ENCODE peak calls at places on chromosomes 12 and 14, in ten cellular contexts. R is CD4-positive, CD25-positive, alpha-beta regulatory T cell; X is NCI-H1694; K is amygdala; D is stimulated activated CD4-positive, alpha-beta T cell treated with anti-CD3 and anti-CD28 coated beads, TNF-alpha, amount 100 ng/mL, for 1 hour; M is erythroblast; O is cardiac fibroblast; V is right cardiac atrium; S is NCI-H2029 treated with DMSO at 0.1 percent for 48 hours; J is Kasumi-1. N is an unnamed sample.

GRCh38 chr14:34023824-34024767 is 73.2 kb upstream of the EGLN3 start:
- DNase-seq in J (no peak), O (no peak), M (no peak), V (no peak), R (no peak), K (no peak), S (no peak), X (no peak), D (no peak), N (no peak)

GRCh38 chr14:69153848-69154208 is 909 bp upstream of the DCAF5 start:
- DNase-seq in O (peak), S (no peak), V (peak), R (peak), M (peak), J (peak), D (no peak), X (no peak), K (peak), N (no peak)

GRCh38 chr12:19850341-19851065 is 411.2 kb downstream of the AEBP2 start:
- DNase-seq in R (no peak), D (no peak), V (no peak), K (no peak), X (no peak), S (no peak), M (no peak), J (no peak), O (peak), N (peak)

GRCh38 chr14:65483647-65484046 is 71.1 kb downstream of the FUT8 start:
- DNase-seq in J (no peak), K (no peak), O (no peak), M (peak), R (no peak), D (no peak), X (no peak), V (no peak), S (no peak), N (no peak)

GRCh38 chr14:77026930-77027537 is 1.5 kb downstream of the IRF2BPL start:
- DNase-seq in R (peak), X (peak), K (peak), M (peak), J (no peak), V (peak), S (no peak), O (peak), D (no peak), N (peak)

GRCh38 chr12:857611-858010 is 91.9 kb downstream of the RAD52 start:
- DNase-seq in X (no peak), V (no peak), S (no peak), R (no peak), J (no peak), K (no peak), M (peak), O (peak), D (no peak), N (peak)

GRCh38 chr12:13534645-13535398 is 338.3 kb downstream of the EMP1 start:
- DNase-seq in R (peak), V (peak), K (peak), D (no peak), J (peak), M (peak), S (peak), X (peak), O (peak), N (peak)

GRCh38 chr12:11753151-11753501 is 103.7 kb downstream of the ETV6 start:
- DNase-seq in V (no peak), D (no peak), K (no peak), R (no peak), O (no peak), J (no peak), M (no peak), X (no peak), S (peak), N (no peak)

GRCh38 chr12:107027304-107028053 is 40.5 kb upstream of the MTERF2 start:
- DNase-seq in R (peak), O (peak), X (no peak), D (no peak), M (peak), V (no peak), J (no peak), S (peak), K (no peak), N (peak)

GRCh38 chr12:6735448-6736191 is 11.8 kb downstream of the COPS7A start:
- DNase-seq in R (peak), V (peak), S (no peak), J (no peak), M (peak), O (peak), X (peak), K (peak), D (no peak), N (peak)

GRCh38 chr14:104343690-104344640 is 205.6 kb downstream of the KIF26A start:
- DNase-seq in S (no peak), M (no peak), R (no peak), D (no peak), X (no peak), J (no peak), V (peak), O (no peak), K (no peak), N (no peak)

GRCh38 chr12:64672925-64673409 is 62.7 kb downstream of the RASSF3 start:
- DNase-seq in J (peak), M (peak), X (peak), K (no peak), R (no peak), V (peak), D (no peak), S (peak), O (peak), N (peak)

GRCh38 chr12:116324684-116325664 is 47.5 kb upstream of the MED13L start:
- DNase-seq in V (no peak), J (peak), R (peak), O (no peak), D (no peak), K (no peak), X (no peak), M (no peak), S (no peak), N (no peak)

GRCh38 chr12:42568952-42569916 is 20.3 kb downstream of the PRICKLE1 start:
- DNase-seq in S (peak), X (peak), R (no peak), D (no peak), O (peak), M (peak), V (no peak), K (no peak), J (peak), N (peak)

GRCh38 chr12:119693006-119693405 is 25.1 kb downstream of the PRKAB1 start:
- DNase-seq in X (no peak), D (no peak), K (no peak), J (no peak), R (no peak), O (peak), S (peak), V (no peak), M (no peak), N (peak)

GRCh38 chr14:36941783-36942521 is 230.5 kb downstream of the SLC25A21 start:
- DNase-seq in D (no peak), X (peak), S (peak), M (peak), V (peak), R (peak), J (peak), K (peak), O (peak), N (peak)

GRCh38 chr12:52585951-52586350 is 12.3 kb upstream of the KRT74 start:
- DNase-seq in D (peak), S (no peak), J (no peak), O (no peak), X (peak), R (peak), K (no peak), V (no peak), M (peak), N (no peak)

GRCh38 chr14:100605230-100605629 is 18.0 kb upstream of the BEGAIN start:
- DNase-seq in J (no peak), X (no peak), S (no peak), R (no peak), M (no peak), K (no peak), V (no peak), D (no peak), O (no peak), N (no peak)

GRCh38 chr14:35666429-35667043 is 132.6 kb downstream of the INSM2 start:
- DNase-seq in R (no peak), V (no peak), K (no peak), J (no peak), X (no peak), O (no peak), M (no peak), S (no peak), D (no peak), N (no peak)

GRCh38 chr12:27434673-27435565 is 11.6 kb upstream of the SMCO2 start:
- DNase-seq in J (peak), O (no peak), R (peak), D (no peak), X (no peak), S (no peak), K (peak), M (peak), V (peak), N (no peak)

GRCh38 chr12:78760906-78761305 is 103.7 kb upstream of the SYT1 start:
- DNase-seq in M (no peak), V (no peak), S (no peak), J (no peak), D (no peak), R (no peak), K (no peak), X (no peak), O (no peak), N (no peak)

GRCh38 chr14:69652942-69653680 is 41.7 kb downstream of the SUSD6 start:
- DNase-seq in S (no peak), J (peak), R (no peak), V (no peak), O (no peak), X (no peak), K (no peak), M (peak), D (no peak), N (no peak)

GRCh38 chr14:100641274-100641860 is 54.1 kb upstream of the BEGAIN start:
- DNase-seq in D (no peak), R (no peak), X (no peak), V (no peak), S (no peak), O (no peak), M (no peak), J (no peak), K (no peak), N (no peak)

GRCh38 chr12:114841557-114842251 is 157.7 kb upstream of the TBX3 start:
- DNase-seq in M (no peak), V (no peak), O (no peak), R (no peak), X (no peak), K (no peak), J (no peak), S (no peak), D (no peak), N (no peak)

GRCh38 chr14:26863736-26864135 is 265.9 kb upstream of the NOVA1 start:
- DNase-seq in K (no peak), R (no peak), X (no peak), O (peak), D (no peak), M (no peak), S (no peak), J (peak), V (no peak), N (peak)

GRCh38 chr12:117100251-117100650 is 1.0 kb upstream of the TESC start:
- DNase-seq in S (no peak), X (no peak), K (no peak), M (peak), V (no peak), R (no peak), D (no peak), J (no peak), O (peak), N (no peak)